ENCODE peak calls at places on chromosomes 11 and 22, in seven cellular contexts. One of them, this sample, is unnamed.

GRCh38 chr11:45832835-45833446 is 14.3 kb upstream of the CRY2 start:
- DNase-seq in fibroblast of lung: no peak
- DNase-seq in ovary: no peak
- DNase-seq in AG04450: no peak
- DNase-seq in cardiac muscle cell: no peak
- DNase-seq in stomach: no peak
- DNase-seq in IMR-90: no peak
- DNase-seq in this sample: no peak

GRCh38 chr22:49044091-49044490 is 783.6 kb downstream of the BRD1 start:
- DNase-seq in fibroblast of lung: no peak
- DNase-seq in ovary: no peak
- DNase-seq in AG04450: no peak
- DNase-seq in cardiac muscle cell: no peak
- DNase-seq in stomach: no peak
- DNase-seq in IMR-90: no peak
- DNase-seq in this sample: no peak

GRCh38 chr11:1930448-1930802 is 10.9 kb downstream of the TNNT3 start:
- DNase-seq in fibroblast of lung: peak; percentile 20
- DNase-seq in ovary: no peak
- DNase-seq in AG04450: no peak
- DNase-seq in cardiac muscle cell: peak; percentile 27
- DNase-seq in stomach: no peak
- DNase-seq in IMR-90: no peak
- DNase-seq in this sample: no peak

GRCh38 chr11:15829312-15829711 is 527.0 kb downstream of the SOX6 start:
- DNase-seq in fibroblast of lung: no peak
- DNase-seq in ovary: no peak
- DNase-seq in AG04450: no peak
- DNase-seq in cardiac muscle cell: no peak
- DNase-seq in stomach: no peak
- DNase-seq in IMR-90: no peak
- DNase-seq in this sample: no peak

GRCh38 chr11:26227311-26227710 is 104.6 kb upstream of the ANO3 start:
- DNase-seq in fibroblast of lung: peak; percentile 79
- DNase-seq in ovary: no peak
- DNase-seq in AG04450: peak; percentile 71
- DNase-seq in cardiac muscle cell: peak; percentile 86
- DNase-seq in stomach: no peak
- DNase-seq in IMR-90: peak; percentile 94
- DNase-seq in this sample: no peak

GRCh38 chr11:130448416-130449068 is at the start of gene ADAMTS15:
- DNase-seq in fibroblast of lung: peak; percentile 92
- DNase-seq in ovary: peak; percentile 48
- DNase-seq in AG04450: no peak
- DNase-seq in cardiac muscle cell: peak; percentile 95
- DNase-seq in stomach: peak; percentile 86
- DNase-seq in IMR-90: peak; percentile 84
- DNase-seq in this sample: peak; percentile 93

GRCh38 chr11:19691815-19692214 is 20.8 kb upstream of the NAV2 start:
- DNase-seq in fibroblast of lung: no peak
- DNase-seq in ovary: no peak
- DNase-seq in AG04450: no peak
- DNase-seq in cardiac muscle cell: no peak
- DNase-seq in stomach: no peak
- DNase-seq in IMR-90: no peak
- DNase-seq in this sample: no peak

GRCh38 chr22:46777609-46777970 is 15.1 kb downstream of the TBC1D22A start:
- DNase-seq in fibroblast of lung: no peak
- DNase-seq in ovary: no peak
- DNase-seq in AG04450: no peak
- DNase-seq in cardiac muscle cell: no peak
- DNase-seq in stomach: peak; percentile 43
- DNase-seq in IMR-90: no peak
- DNase-seq in this sample: no peak

GRCh38 chr11:65112226-65112550 is 516 bp downstream of the TM7SF2 start:
- DNase-seq in fibroblast of lung: no peak
- DNase-seq in ovary: no peak
- DNase-seq in AG04450: no peak
- DNase-seq in cardiac muscle cell: no peak
- DNase-seq in stomach: no peak
- DNase-seq in IMR-90: no peak
- DNase-seq in this sample: no peak

GRCh38 chr11:100220801-100221200 is 466.3 kb upstream of the ARHGAP42 start:
- DNase-seq in fibroblast of lung: no peak
- DNase-seq in ovary: no peak
- DNase-seq in AG04450: no peak
- DNase-seq in cardiac muscle cell: no peak
- DNase-seq in stomach: no peak
- DNase-seq in IMR-90: no peak
- DNase-seq in this sample: no peak

GRCh38 chr11:37572491-37573171 is 974.6 kb upstream of the RAG2 start:
- DNase-seq in fibroblast of lung: peak; percentile 70
- DNase-seq in ovary: no peak
- DNase-seq in AG04450: no peak
- DNase-seq in cardiac muscle cell: no peak
- DNase-seq in stomach: no peak
- DNase-seq in IMR-90: no peak
- DNase-seq in this sample: no peak

GRCh38 chr11:96197221-96197620 is 145.8 kb downstream of the MAML2 start:
- DNase-seq in fibroblast of lung: peak; percentile 54
- DNase-seq in ovary: no peak
- DNase-seq in AG04450: no peak
- DNase-seq in cardiac muscle cell: no peak
- DNase-seq in stomach: no peak
- DNase-seq in IMR-90: no peak
- DNase-seq in this sample: no peak

GRCh38 chr11:125022551-125022950 is 40.6 kb upstream of the SLC37A2 start:
- DNase-seq in fibroblast of lung: peak; percentile 2
- DNase-seq in ovary: no peak
- DNase-seq in AG04450: no peak
- DNase-seq in cardiac muscle cell: no peak
- DNase-seq in stomach: no peak
- DNase-seq in IMR-90: peak; percentile 47
- DNase-seq in this sample: no peak

GRCh38 chr22:48553694-48554308 is 1273.9 kb downstream of the BRD1 start:
- DNase-seq in fibroblast of lung: no peak
- DNase-seq in ovary: no peak
- DNase-seq in AG04450: no peak
- DNase-seq in cardiac muscle cell: no peak
- DNase-seq in stomach: no peak
- DNase-seq in IMR-90: no peak
- DNase-seq in this sample: no peak

DNA sequence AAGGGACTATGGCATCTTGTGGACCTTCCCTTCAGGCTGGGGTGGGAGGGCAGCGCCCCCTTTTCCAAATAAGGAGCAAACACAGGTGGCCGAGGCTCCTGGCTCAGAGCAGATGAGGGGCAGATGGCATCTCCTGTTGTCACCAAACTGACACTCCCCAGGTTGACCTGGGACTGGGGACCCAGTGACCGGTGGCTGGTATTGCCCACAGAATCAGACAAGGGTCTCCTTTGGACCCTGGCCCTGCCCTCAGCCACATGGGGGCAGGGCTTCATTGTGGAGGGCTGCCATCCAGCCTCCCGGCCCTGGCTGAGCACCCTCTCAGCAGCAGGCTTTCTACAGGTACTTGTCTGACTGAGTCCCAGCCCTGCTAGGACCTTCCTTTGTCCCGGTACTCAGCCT is 842 bp upstream of the SIGIRR start:
- DNase-seq in fibroblast of lung: no peak
- DNase-seq in ovary: no peak
- DNase-seq in AG04450: no peak
- DNase-seq in cardiac muscle cell: no peak
- DNase-seq in stomach: no peak
- DNase-seq in IMR-90: no peak
- DNase-seq in this sample: no peak
- H3K27ac ChIP-seq in fibroblast of lung: no peak overlapping the region
- H3K27ac ChIP-seq in ovary: no peak overlapping the region
- H3K27ac ChIP-seq in AG04450: no peak overlapping the region
- H3K27ac ChIP-seq in cardiac muscle cell: no peak overlapping the region
- H3K27ac ChIP-seq in stomach: peak overlapping the region; percentile 91
- H3K27ac ChIP-seq in IMR-90: no peak overlapping the region
- H3K27ac ChIP-seq in this sample: no peak overlapping the region

DNA sequence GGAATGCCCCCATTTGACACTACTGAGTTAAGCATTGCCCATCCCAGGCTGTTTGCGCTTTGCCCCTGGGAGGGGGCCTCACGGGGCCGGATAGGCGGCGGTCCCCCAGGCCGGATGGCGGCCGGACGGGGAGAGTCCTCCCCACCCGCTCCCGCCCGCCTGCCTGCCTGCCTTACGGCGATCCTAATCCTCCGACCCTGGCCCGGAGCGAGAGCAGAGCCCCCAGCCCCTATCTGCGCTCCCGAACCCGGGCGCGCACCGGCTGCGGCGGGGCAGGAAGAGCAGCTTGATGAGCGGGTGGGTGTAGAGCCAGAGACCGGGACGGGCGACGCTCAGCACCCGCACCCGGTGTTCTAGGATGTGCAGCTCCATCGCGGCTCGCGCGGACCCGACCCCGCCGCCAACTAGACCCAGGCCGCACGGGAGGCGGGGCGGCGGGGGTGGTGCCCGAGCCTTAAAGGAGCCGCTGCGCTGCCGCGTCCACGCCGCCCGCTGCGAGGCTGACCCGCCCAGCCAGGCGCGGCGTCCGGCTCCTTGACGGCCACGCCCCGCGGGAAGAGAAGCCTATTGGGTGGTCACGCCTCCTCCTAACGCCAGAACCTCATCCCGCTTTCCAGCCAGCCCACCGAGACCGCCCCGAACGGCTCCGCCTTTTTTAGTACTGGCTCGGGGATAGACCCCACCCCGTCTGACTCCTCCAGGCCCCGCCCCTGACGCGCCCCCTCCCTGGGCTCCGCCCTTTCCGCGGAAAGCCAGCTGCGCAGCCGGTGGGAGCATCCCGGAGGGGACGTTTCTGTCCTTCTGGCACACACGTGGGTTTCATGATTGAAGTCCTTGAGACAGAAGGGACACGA is at the start of gene CASTOR1:
- DNase-seq in fibroblast of lung: peak; percentile 97
- DNase-seq in ovary: peak; percentile 99
- DNase-seq in AG04450: peak; percentile 95
- DNase-seq in cardiac muscle cell: peak; percentile 99
- DNase-seq in stomach: peak; percentile 99
- DNase-seq in IMR-90: peak; percentile 97
- DNase-seq in this sample: peak; percentile 99
- TF ChIP-seq CTCF in fibroblast of lung: no peak
- TF ChIP-seq CTCF in ovary: peak; percentile 27
- TF ChIP-seq CTCF in AG04450: no peak
- TF ChIP-seq CTCF in cardiac muscle cell: no peak
- TF ChIP-seq CTCF in stomach: no peak
- TF ChIP-seq CTCF in IMR-90: no peak
- TF ChIP-seq CTCF in this sample: no peak

GRCh38 chr11:107711861-107712260 is at the start of gene SLN:
- DNase-seq in fibroblast of lung: no peak
- DNase-seq in ovary: no peak
- DNase-seq in AG04450: no peak
- DNase-seq in cardiac muscle cell: no peak
- DNase-seq in stomach: no peak
- DNase-seq in IMR-90: no peak
- DNase-seq in this sample: no peak

GRCh38 chr11:107710301-107710700 is 1.6 kb downstream of the SLN start:
- DNase-seq in fibroblast of lung: no peak
- DNase-seq in ovary: no peak
- DNase-seq in AG04450: no peak
- DNase-seq in cardiac muscle cell: no peak
- DNase-seq in stomach: no peak
- DNase-seq in IMR-90: no peak
- DNase-seq in this sample: no peak

GRCh38 chr11:107713009-107713408 is 1.2 kb upstream of the SLN start:
- DNase-seq in fibroblast of lung: no peak
- DNase-seq in ovary: no peak
- DNase-seq in AG04450: no peak
- DNase-seq in cardiac muscle cell: no peak
- DNase-seq in stomach: no peak
- DNase-seq in IMR-90: no peak
- DNase-seq in this sample: no peak

GRCh38 chr11:107708787-107709186 is 3.1 kb downstream of the SLN start:
- DNase-seq in fibroblast of lung: no peak
- DNase-seq in ovary: no peak
- DNase-seq in AG04450: no peak
- DNase-seq in cardiac muscle cell: no peak
- DNase-seq in stomach: no peak
- DNase-seq in IMR-90: no peak
- DNase-seq in this sample: no peak

GRCh38 chr11:107712342-107712741 is 486 bp upstream of the SLN start:
- DNase-seq in fibroblast of lung: no peak
- DNase-seq in ovary: no peak
- DNase-seq in AG04450: no peak
- DNase-seq in cardiac muscle cell: no peak
- DNase-seq in stomach: no peak
- DNase-seq in IMR-90: no peak
- DNase-seq in this sample: no peak
- H3K4me3 ChIP-seq in fibroblast of lung: no peak overlapping the region
- H3K4me3 ChIP-seq in ovary: no peak overlapping the region
- H3K4me3 ChIP-seq in AG04450: no peak overlapping the region
- H3K4me3 ChIP-seq in cardiac muscle cell: no peak overlapping the region
- H3K4me3 ChIP-seq in stomach: no peak overlapping the region
- H3K4me3 ChIP-seq in IMR-90: no peak overlapping the region
- H3K4me3 ChIP-seq in this sample: no peak overlapping the region

GRCh38 chr11:126791446-126791845 is 209.1 kb downstream of the KIRREL3 start:
- DNase-seq in fibroblast of lung: no peak
- DNase-seq in ovary: no peak
- DNase-seq in AG04450: no peak
- DNase-seq in cardiac muscle cell: no peak
- DNase-seq in stomach: no peak
- DNase-seq in IMR-90: no peak
- DNase-seq in this sample: no peak
- H3K27ac ChIP-seq in fibroblast of lung: no peak overlapping the region
- H3K27ac ChIP-seq in ovary: no peak overlapping the region
- H3K27ac ChIP-seq in AG04450: no peak overlapping the region
- H3K27ac ChIP-seq in cardiac muscle cell: no peak overlapping the region
- H3K27ac ChIP-seq in stomach: no peak overlapping the region
- H3K27ac ChIP-seq in IMR-90: no peak overlapping the region
- H3K27ac ChIP-seq in this sample: no peak overlapping the region

DNA sequence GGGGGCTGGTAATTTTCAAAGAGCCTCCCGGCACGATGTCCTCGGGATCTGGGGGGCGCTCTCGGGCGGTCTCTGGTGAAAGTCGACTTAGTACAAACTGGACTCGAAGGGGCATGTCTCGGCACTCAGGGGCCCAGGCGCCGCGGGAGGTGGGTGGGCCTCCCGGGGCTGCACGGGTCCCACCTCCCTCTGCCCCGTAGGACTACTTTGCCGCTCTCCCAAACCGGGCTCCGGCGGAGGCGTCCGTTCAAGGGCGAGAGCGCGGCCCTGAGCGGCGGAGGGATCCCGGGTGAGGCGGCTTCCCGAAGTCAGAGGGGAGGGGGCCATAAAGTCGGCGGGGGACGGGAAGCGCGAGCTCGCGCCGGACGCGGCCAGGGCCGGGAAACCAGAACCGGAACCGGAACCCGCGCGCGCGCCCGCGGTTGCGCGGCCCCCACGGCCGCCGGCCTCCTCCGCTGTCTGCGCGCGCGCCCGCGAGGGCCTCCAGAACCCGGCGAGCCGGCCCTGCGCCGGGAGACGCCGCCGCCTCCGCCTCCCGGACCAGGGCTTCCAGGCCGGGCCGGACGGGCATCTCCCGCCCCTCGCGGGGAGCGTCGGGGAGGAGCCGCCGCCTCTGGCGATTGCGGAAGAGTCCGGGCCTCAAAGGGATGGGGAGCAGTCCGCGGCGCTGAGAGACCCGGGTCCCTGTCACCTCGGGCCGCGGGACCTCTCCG is at the start of gene ARHGEF12:
- DNase-seq in fibroblast of lung: peak; percentile 99
- DNase-seq in ovary: peak; percentile 97
- DNase-seq in AG04450: peak; percentile 97
- DNase-seq in cardiac muscle cell: peak; percentile 99
- DNase-seq in stomach: peak; percentile 96
- DNase-seq in IMR-90: peak; percentile 97
- DNase-seq in this sample: peak; percentile 94
- TF ChIP-seq CTCF in fibroblast of lung: peak; percentile 54
- TF ChIP-seq CTCF in ovary: no peak
- TF ChIP-seq CTCF in AG04450: peak; percentile 47
- TF ChIP-seq CTCF in cardiac muscle cell: peak; percentile 46
- TF ChIP-seq CTCF in stomach: no peak
- TF ChIP-seq CTCF in IMR-90: peak; percentile 31
- TF ChIP-seq CTCF in this sample: no peak

This sample was measured in coronary artery.